ENCODE peak calls at places on chromosomes 3 and 15, in four cellular contexts. N, E, S and J are unnamed samples.

GRCh38 chr3:123383101-123384053 is 65.5 kb downstream of the ADCY5 start:
- DNase-seq in N (no peak), E (no peak), S (no peak), J (peak; percentile 46)

GRCh38 chr3:21163961-21164360 is 587.0 kb downstream of the ZNF385D start:
- DNase-seq in N (no peak), E (no peak), S (no peak), J (no peak)

GRCh38 chr3:94162700-94163099 is 99.8 kb downstream of the NSUN3 start:
- DNase-seq in N (no peak), E (peak; percentile 13), S (peak; percentile 18), J (no peak)

GRCh38 chr3:61699622-61700021 is 138.3 kb downstream of the PTPRG start:
- DNase-seq in N (no peak), E (no peak), S (no peak), J (peak; percentile 43)

GRCh38 chr3:138148503-138148902 is 16.3 kb upstream of the A4GNT start:
- DNase-seq in N (no peak), E (no peak), S (no peak), J (no peak)

GRCh38 chr3:40994611-40995010 is 204.7 kb upstream of the CTNNB1 start:
- DNase-seq in N (no peak), E (no peak), S (no peak), J (no peak)

GRCh38 chr15:99504823-99505551 is 60.8 kb upstream of the MEF2A start:
- DNase-seq in N (no peak), E (peak; percentile 25), S (no peak), J (no peak)

GRCh38 chr3:133835418-133835743 is 29.8 kb downstream of the SRPRB start:
- DNase-seq in N (no peak), E (no peak), S (no peak), J (no peak)

GRCh38 chr3:40971191-40972168 is 227.8 kb upstream of the CTNNB1 start:
- DNase-seq in N (peak; percentile 93), E (peak; percentile 53), S (peak; percentile 22), J (no peak)

GRCh38 chr3:185852562-185853135 is 27.8 kb upstream of the IGF2BP2 start:
- DNase-seq in N (no peak), E (no peak), S (no peak), J (no peak)

GRCh38 chr3:40313975-40314860 is 4.7 kb downstream of the EIF1B start:
- DNase-seq in N (no peak), E (peak; percentile 34), S (peak; percentile 65), J (no peak)

GRCh38 chr3:44648564-44649229 is at the start of gene ZNF35:
- DNase-seq in N (peak; percentile 41), E (no peak), S (peak; percentile 95), J (peak; percentile 86)

GRCh38 chr15:99537344-99537743 is 28.4 kb upstream of the MEF2A start:
- DNase-seq in N (no peak), E (no peak), S (no peak), J (no peak)

GRCh38 chr3:191244242-191244867 is 45.3 kb downstream of the OSTN start:
- DNase-seq in N (no peak), E (peak; percentile 6), S (no peak), J (no peak)

GRCh38 chr3:196621581-196621980 is 17.9 kb upstream of the NRROS start:
- DNase-seq in N (no peak), E (no peak), S (no peak), J (no peak)

GRCh38 chr3:17905996-17906395 is 163.6 kb upstream of the TBC1D5 start:
- DNase-seq in N (no peak), E (no peak), S (no peak), J (no peak)

DNA sequence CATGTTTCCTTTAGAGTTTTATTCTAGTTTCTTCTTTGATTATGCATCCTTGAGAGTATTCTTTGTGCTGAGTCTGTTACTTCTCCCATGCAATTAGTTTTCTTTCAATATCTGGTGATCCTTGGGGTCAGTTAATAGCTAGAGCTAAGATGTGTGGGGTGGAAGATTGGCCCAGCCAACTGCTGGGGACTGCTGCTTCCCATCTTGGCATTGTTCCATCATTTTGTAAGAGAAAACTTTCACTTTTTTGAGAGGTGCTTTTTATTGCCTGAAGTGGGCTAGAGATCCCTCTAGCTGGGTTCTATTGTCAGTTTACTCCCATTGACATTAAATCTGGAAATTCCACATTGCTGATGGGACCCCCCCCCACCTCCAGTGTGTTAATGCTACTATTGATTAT is 15.4 kb downstream of the BCL2L10 start:
- DNase-seq in N (no peak), E (no peak), S (no peak), J (no peak)
- TF ChIP-seq EZH2 in N (no peak), E (no peak), S (no peak), J (no peak)

DNA sequence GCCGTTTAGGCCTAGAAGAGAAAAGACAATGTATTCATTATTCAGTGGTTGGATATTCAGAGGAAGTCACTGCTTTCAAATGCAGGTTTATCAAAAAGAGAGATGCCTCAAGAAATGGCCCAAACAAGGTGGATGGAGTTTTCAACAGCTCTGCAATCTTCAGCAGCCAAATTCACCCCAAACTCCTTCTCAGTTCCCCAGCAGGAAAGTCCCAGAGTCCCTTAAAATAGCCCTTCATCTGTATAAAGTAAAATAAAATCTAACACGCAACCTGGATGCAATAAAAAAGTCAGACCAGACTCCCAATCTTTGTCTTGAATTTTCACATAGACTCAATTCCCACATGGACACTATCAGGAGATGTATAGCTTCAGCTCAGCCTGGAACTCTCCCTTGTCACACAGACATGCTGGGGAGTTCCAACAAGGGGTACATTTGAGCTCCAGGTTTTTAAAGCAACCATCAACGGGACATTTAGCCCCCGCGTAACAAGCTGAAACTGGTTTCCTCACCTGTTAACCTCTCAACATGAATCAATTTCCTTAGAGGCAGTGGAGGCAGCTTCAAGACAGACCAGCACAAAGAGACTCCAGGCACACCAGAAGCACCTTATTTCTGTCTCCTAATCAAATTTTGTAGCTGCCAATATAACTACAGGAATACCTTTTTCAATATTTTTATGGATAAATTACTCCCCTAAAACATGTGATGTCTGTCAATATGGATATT is 101.4 kb upstream of the SPATA12 start:
- DNase-seq in N (peak; percentile 8), E (no peak), S (no peak), J (no peak)
- TF ChIP-seq HDAC2 in N (no peak), E (no peak), S (no peak), J (no peak)

DNA sequence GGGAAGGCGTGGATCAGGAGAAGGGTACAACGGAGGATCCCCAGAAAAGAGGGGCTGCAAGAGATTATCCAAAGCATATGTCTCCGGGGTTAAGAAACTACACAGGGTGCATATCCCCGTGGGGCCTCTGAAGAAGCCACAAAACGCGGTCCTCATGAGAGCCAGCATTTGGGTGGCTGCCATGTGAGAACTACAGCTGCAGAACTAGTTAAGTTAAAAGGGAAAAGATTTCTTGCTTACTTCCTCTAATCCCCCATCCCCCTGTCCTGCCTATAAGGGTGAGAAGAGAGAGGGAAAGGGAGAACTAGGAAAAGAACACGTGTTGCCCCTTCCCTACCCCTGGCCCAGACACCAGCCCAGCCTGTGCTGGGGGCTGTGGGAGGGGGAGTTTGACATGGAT is 70.4 kb upstream of the PCSK6 start:
- DNase-seq in N (no peak), E (no peak), S (no peak), J (no peak)
- TF ChIP-seq YY1 in N (no peak), E (no peak), S (no peak), J (no peak)

GRCh38 chr3:13277860-13278531 is 142.1 kb downstream of the NUP210 start:
- DNase-seq in N (no peak), E (no peak), S (peak; percentile 52), J (no peak)

GRCh38 chr3:13278783-13279531 is 141.2 kb downstream of the NUP210 start:
- DNase-seq in N (no peak), E (no peak), S (no peak), J (no peak)

GRCh38 chr3:13276438-13277129 is 143.5 kb downstream of the NUP210 start:
- DNase-seq in N (no peak), E (no peak), S (no peak), J (no peak)

GRCh38 chr3:13275376-13276005 is 144.6 kb downstream of the NUP210 start:
- DNase-seq in N (no peak), E (no peak), S (no peak), J (no peak)

GRCh38 chr3:13277130-13277783 is 142.9 kb downstream of the NUP210 start:
- DNase-seq in N (no peak), E (no peak), S (no peak), J (no peak)
- TF ChIP-seq EZH2 in N (no peak), E (no peak), S (no peak), J (no peak)

GRCh38 chr3:58325525-58325992 is 7.1 kb upstream of the PXK start:
- DNase-seq in N (no peak), E (peak; percentile 60), S (no peak), J (no peak)

GRCh38 chr3:58324675-58325390 is 7.9 kb upstream of the PXK start:
- DNase-seq in N (no peak), E (no peak), S (no peak), J (no peak)

GRCh38 chr3:58322793-58323192 is 9.9 kb upstream of the PXK start:
- DNase-seq in N (no peak), E (peak; percentile 54), S (no peak), J (no peak)

GRCh38 chr3:58323795-58324674 is 8.7 kb upstream of the PXK start:
- DNase-seq in N (no peak), E (no peak), S (peak; percentile 46), J (no peak)

DNA sequence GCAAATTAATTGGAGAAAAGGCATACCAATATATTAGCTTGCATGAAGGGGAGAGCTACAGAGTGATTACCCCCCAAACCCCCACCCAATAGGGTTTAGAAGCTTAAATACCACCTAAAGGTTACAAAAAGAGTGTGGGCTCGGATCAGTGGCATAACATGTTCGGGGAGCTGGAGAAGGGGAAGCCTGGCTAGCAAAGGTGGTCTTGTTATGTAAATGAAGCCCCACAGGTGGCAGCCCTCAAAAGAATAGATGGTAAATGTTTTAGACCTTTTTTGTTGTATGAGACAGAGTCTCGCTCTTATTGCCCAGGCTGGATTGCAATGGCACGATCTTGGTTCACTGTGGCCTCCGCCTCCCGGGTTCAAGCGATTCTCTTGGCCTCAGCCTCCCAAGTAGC is 10.9 kb upstream of the PXK start:
- DNase-seq in N (no peak), E (no peak), S (no peak), J (peak; percentile 65)
- TF ChIP-seq HDAC2 in N (no peak), E (no peak), S (no peak), J (no peak)

DNA sequence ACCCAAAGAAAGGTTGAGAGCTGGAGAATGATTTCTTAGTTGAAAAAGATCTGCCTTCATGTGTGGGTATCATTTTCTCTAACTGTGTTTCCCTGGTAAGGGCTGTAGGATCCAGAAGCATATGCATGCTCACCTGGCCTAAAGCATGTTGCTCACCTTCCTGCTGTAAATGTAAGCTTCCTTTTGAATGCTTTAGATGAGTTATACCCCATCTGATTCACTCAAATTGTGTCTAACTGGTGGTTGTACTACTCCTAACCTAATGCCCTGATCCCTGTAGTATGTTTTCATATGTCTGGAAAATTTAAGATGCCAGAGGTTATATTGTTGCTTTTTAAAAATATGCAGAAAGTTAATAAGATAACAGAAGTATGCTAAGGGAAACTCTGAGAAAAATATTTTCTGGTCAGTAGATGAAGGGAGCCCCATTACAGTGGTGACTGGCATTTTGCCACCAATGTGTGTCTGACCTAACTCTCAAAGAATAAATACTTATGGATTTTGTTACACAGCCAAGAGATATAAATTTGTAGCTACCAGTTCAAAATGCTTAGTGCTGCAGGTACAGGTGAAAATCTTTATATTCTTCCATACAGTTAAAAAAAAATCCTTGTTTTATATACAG is 7.7 kb downstream of the FILIP1L start:
- DNase-seq in N (no peak), E (no peak), S (no peak), J (no peak)
- TF ChIP-seq YY1 in N (no peak), E (no peak), S (no peak), J (no peak)